ENCODE peak calls at places on chromosomes 6 and 20, in nine cellular contexts. D is CD8-positive, alpha-beta memory T cell; V is brain microvascular endothelial cell; K is ecto neural progenitor cell; X is activated CD4-positive, alpha-beta T cell treated with anti-CD3 and anti-CD28 coated beads for 36 hours; M is GM23248; O is fibroblast of mammary gland; P is cardiac muscle cell; B is kidney tubule cell. F is an unnamed sample.

GRCh38 chr6:156699017-156699421 is 78.2 kb upstream of the ARID1B start:
- DNase-seq in V (peak), B (peak), P (no peak), O (peak), D (no peak), M (peak), K (no peak), X (no peak), F (no peak)

GRCh38 chr6:89290401-89291155 is 24.5 kb downstream of the GABRR2 start:
- DNase-seq in O (no peak), V (no peak), M (no peak), K (no peak), D (no peak), P (no peak), X (no peak), B (no peak), F (no peak)

GRCh38 chr6:16688984-16689636 is 72.2 kb downstream of the ATXN1 start:
- DNase-seq in O (peak), V (peak), B (peak), M (peak), D (no peak), K (no peak), P (no peak), X (no peak), F (no peak)

GRCh38 chr6:108194503-108194902 is 28.7 kb downstream of the NR2E1 start:
- DNase-seq in V (no peak), O (no peak), K (no peak), D (no peak), M (no peak), B (no peak), X (no peak), P (no peak), F (no peak)

GRCh38 chr20:1188347-1188746 is 3.6 kb upstream of the TMEM74B start:
- DNase-seq in P (no peak), X (no peak), O (no peak), M (no peak), V (no peak), B (no peak), D (no peak), K (no peak), F (no peak)

GRCh38 chr6:137867685-137868509 is 838 bp downstream of the TNFAIP3 start:
- DNase-seq in K (peak), X (peak), M (peak), P (peak), B (peak), D (no peak), O (no peak), V (no peak), F (no peak)

GRCh38 chr6:170235726-170236125 is 55.2 kb downstream of the DLL1 start:
- DNase-seq in M (no peak), P (no peak), V (no peak), X (no peak), D (no peak), O (no peak), K (no peak), B (no peak), F (no peak)

GRCh38 chr20:21505161-21505809 is 8.6 kb downstream of the NKX2-2 start:
- DNase-seq in X (peak), M (peak), V (peak), D (peak), O (peak), B (peak), P (peak), K (peak), F (peak)

GRCh38 chr6:21869085-21869771 is 275.7 kb downstream of the SOX4 start:
- DNase-seq in K (no peak), V (no peak), M (no peak), O (no peak), X (no peak), D (no peak), B (no peak), P (no peak), F (no peak)

GRCh38 chr20:57682184-57683038 is 27.4 kb downstream of the PMEPA1 start:
- DNase-seq in K (no peak), M (no peak), V (no peak), X (no peak), B (no peak), P (no peak), O (no peak), D (no peak), F (no peak)

F was measured in effector memory CD4-positive, alpha-beta T cell.